ENCODE peak calls at places on chromosomes 12 and 14, in five cellular contexts. U, Q, F, P and R are unnamed samples.

GRCh38 chr12:54028324-54029201 is at the start of gene HOXC6:
- DNase-seq in U (no peak), Q (no peak), F (peak; percentile 67), P (no peak), R (no peak)

GRCh38 chr14:67584931-67585330 is 15.1 kb downstream of the PIGH start:
- DNase-seq in U (no peak), Q (no peak), F (no peak), P (no peak), R (no peak)

GRCh38 chr12:56996793-56997545 is 9.4 kb downstream of the ZBTB39 start:
- DNase-seq in U (no peak), Q (no peak), F (no peak), P (no peak), R (no peak)

GRCh38 chr12:84506317-84506716 is 406.3 kb downstream of the SLC6A15 start:
- DNase-seq in U (no peak), Q (no peak), F (no peak), P (no peak), R (no peak)

GRCh38 chr12:104057771-104058197 is 6.5 kb upstream of the HCFC2 start:
- DNase-seq in U (no peak), Q (no peak), F (no peak), P (no peak), R (no peak)

GRCh38 chr12:18998343-18999270 is 130.9 kb upstream of the PLEKHA5 start:
- DNase-seq in U (no peak), Q (no peak), F (no peak), P (no peak), R (no peak)

GRCh38 chr14:91401751-91402150 is 15.9 kb downstream of the CCDC88C start:
- DNase-seq in U (no peak), Q (no peak), F (no peak), P (no peak), R (no peak)

GRCh38 chr14:74552623-74553022 is 59.1 kb downstream of the ISCA2 start:
- DNase-seq in U (peak; percentile 85), Q (no peak), F (peak; percentile 74), P (no peak), R (no peak)

GRCh38 chr14:94648801-94649200 is 36.6 kb downstream of the SERPINA3 start:
- DNase-seq in U (no peak), Q (no peak), F (no peak), P (no peak), R (peak; percentile 46)

GRCh38 chr14:22998324-22999012 is 11.5 kb downstream of the C14orf93 start:
- DNase-seq in U (no peak), Q (no peak), F (no peak), P (no peak), R (no peak)

GRCh38 chr12:57720606-57721595 is 17.6 kb downstream of the AGAP2 start:
- DNase-seq in U (no peak), Q (no peak), F (no peak), P (no peak), R (peak; percentile 73)

GRCh38 chr12:106080111-106080732 is 58.5 kb downstream of the NUAK1 start:
- DNase-seq in U (no peak), Q (no peak), F (no peak), P (no peak), R (no peak)

DNA sequence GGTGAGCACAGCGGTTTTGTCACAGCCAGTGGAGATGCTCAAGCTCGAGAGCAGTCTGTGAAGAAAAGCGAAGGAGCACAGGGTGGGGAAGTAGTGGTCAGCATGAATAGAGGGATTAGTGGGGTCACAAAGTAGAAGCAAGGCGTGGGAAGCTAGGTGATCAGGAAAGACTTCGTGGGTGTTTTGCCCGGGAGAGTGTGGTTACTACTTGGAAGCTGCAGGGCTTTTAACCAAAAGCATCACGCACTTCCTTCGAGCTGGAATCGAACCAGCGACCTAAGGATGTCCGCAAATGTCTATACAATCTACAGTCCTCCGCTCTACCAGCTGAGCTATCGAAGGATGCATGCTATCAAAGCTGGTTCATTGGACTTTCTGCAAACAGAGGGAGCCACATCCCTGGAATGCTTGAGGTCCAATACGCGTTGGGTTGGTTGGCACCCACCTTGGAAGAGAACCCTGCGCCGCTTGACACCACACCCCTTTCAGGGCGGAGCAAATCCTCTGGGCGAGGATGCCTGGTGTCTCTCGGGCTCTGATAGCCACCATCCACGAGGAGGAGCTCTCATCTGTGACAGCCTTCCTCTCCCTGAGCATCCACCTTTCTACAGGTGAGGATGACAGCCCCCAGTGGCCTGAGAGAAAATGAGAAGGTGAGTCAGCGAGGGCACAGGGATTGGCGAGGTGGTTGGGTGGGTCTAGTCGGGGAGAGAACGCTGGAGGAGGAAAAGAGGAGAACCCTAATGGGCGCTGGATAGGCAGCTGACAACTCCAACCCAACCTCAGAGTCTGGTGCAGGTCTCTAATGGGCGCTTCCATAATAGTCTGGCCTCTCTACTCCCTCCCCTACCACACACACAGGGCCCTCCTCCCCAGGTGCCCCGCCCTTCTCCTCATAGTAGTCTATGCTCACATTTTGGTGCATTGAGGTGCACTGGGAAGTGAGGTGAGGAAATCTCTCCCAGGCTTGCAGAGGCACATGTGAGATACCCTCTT is 16.0 kb upstream of the OR6S1 start:
- DNase-seq in U (no peak), Q (no peak), F (no peak), P (no peak), R (no peak)
- TF ChIP-seq CTCF in U (no peak), Q (no peak), F (no peak), P (no peak), R (no peak)

GRCh38 chr14:77290705-77291104 is 19.7 kb upstream of the NGB start:
- DNase-seq in U (no peak), Q (no peak), F (no peak), P (no peak), R (no peak)
- TF ChIP-seq CTCF in U (no peak), Q (no peak), F (no peak), P (no peak), R (no peak)

DNA sequence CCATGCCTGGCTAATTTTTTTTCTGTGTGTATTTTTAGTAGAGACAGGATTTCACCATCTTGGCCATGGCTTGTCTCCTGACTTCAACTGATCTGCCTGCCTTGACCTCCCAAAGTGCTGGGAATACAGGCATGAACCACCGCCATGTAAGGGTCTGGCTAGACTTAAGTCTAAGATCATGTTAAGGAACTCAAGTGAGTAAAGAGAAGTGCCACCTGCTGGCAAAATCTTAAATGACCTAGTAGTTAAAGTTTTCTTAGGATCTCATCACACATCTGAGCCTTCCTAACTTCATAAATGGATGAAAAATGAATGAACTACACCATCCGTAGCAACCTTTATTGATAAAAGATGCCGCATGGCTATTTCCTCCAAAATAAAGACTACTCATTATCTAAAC is 1.7 kb upstream of the C12orf56 start:
- DNase-seq in U (no peak), Q (no peak), F (no peak), P (no peak), R (no peak)
- TF ChIP-seq CTCF in U (peak; percentile 12), Q (peak; percentile 23), F (no peak), P (peak; percentile 39), R (peak; percentile 51)

GRCh38 chr14:104940526-104941150 is 16.0 kb downstream of the PLD4 start:
- DNase-seq in U (no peak), Q (no peak), F (no peak), P (no peak), R (no peak)
- TF ChIP-seq CTCF in U (no peak), Q (no peak), F (no peak), P (peak; percentile 2), R (no peak)

DNA sequence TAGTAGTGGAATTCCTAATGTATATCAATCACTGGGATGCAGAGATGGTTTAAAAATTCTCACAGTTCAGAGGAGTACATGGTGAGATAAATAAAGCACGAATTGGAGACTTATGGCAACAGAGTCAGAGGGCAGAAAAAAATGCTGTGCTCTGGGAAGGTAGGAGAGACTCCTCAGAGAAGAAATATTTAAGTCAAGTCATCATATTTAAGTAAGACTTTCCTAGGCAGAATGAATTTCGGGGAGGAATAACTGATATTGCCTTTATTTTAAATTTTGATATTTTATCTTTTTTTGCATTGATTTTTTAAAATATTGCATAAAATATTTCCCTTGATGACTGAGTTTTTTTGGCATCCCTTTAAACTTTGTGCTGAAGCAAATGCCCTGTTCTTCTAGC is 67.4 kb downstream of the OTOGL start:
- DNase-seq in U (no peak), Q (no peak), F (no peak), P (no peak), R (no peak)
- TF ChIP-seq CTCF in U (no peak), Q (no peak), F (no peak), P (no peak), R (no peak)

DNA sequence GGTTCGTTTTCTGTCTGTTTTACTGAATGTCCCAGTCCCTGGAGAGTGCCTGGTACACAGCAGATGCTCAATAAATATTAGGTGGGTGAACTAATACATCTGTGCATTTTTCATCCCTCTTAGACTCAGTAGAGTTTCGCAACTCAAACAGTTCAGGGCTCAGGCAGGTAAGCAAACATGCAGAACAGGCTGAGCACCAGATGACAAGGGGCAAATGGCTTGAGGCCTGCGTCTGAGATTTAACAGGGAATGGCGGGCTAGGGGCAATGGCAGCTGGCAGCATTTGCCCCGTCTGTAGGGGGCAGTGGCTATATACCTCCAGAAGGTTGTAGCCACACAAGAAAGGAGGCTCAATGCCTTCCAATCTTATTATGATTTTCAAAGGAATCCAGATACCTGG is 8.6 kb upstream of the RAN start:
- DNase-seq in U (no peak), Q (no peak), F (no peak), P (no peak), R (no peak)
- TF ChIP-seq CTCF in U (no peak), Q (no peak), F (no peak), P (no peak), R (no peak)